ENCODE peak calls at places on chromosomes 6 and 20, in nine cellular contexts. B is body of pancreas; G is astrocyte of the spinal cord; M is dorsolateral prefrontal cortex; L is CD8-positive, alpha-beta T cell; X is cardiac muscle cell; D is A549; V is PC-3; P is IMR-90. Y is an unnamed sample.

GRCh38 chr6:22756365-22756764 is 187.0 kb downstream of the HDGFL1 start:
- DNase-seq in B (no peak), G (peak), M (no peak), L (no peak), X (no peak), D (no peak), V (peak), P (peak), Y (no peak)

GRCh38 chr6:163828038-163828790 is 413.7 kb downstream of the QKI start:
- DNase-seq in B (no peak), G (no peak), M (no peak), L (no peak), X (no peak), D (no peak), V (no peak), P (peak), Y (peak)

GRCh38 chr6:154432533-154433476 is 76.2 kb upstream of the IPCEF1 start:
- DNase-seq in B (no peak), G (no peak), M (no peak), L (no peak), X (peak), D (no peak), V (no peak), P (no peak), Y (peak)

GRCh38 chr6:4491501-4492260 is 284.5 kb upstream of the CDYL start:
- DNase-seq in B (no peak), G (no peak), M (no peak), L (no peak), X (peak), D (no peak), V (peak), P (peak), Y (peak)

GRCh38 chr20:8144282-8145245 is 12.5 kb downstream of the PLCB1 start:
- DNase-seq in B (no peak), G (peak), M (no peak), L (no peak), X (peak), D (no peak), V (peak), P (peak), Y (peak)

GRCh38 chr6:89536230-89536629 is 102.3 kb downstream of the LYRM2 start:
- DNase-seq in B (no peak), G (no peak), M (no peak), L (no peak), X (no peak), D (no peak), V (no peak), P (no peak), Y (no peak)

GRCh38 chr6:9520417-9521151 is 894.3 kb downstream of the TFAP2A start:
- DNase-seq in B (no peak), G (peak), M (no peak), L (no peak), X (peak), D (no peak), V (peak), P (peak), Y (peak)

GRCh38 chr6:84860954-84861353 is 96.6 kb upstream of the TBX18 start:
- DNase-seq in B (no peak), G (no peak), M (no peak), L (no peak), X (no peak), D (no peak), V (peak), P (no peak), Y (peak)

GRCh38 chr6:3884007-3884745 is 35.0 kb downstream of the FAM50B start:
- DNase-seq in B (no peak), G (peak), M (no peak), L (no peak), X (peak), D (peak), V (peak), P (peak), Y (peak)

GRCh38 chr20:13995086-13995665 is at the start of gene MACROD2:
- DNase-seq in B (peak), G (peak), M (peak), L (peak), X (peak), D (peak), V (peak), P (peak), Y (peak)

GRCh38 chr6:80197474-80197873 is 91.0 kb downstream of the BCKDHB start:
- DNase-seq in B (no peak), G (no peak), M (no peak), L (no peak), X (peak), D (no peak), V (no peak), P (peak), Y (peak)

GRCh38 chr6:84255641-84256040 is 28.2 kb upstream of the CEP162 start:
- DNase-seq in B (no peak), G (no peak), M (no peak), L (no peak), X (no peak), D (no peak), V (no peak), P (no peak), Y (no peak)

GRCh38 chr6:42177514-42178364 is 4.6 kb downstream of the GUCA1A start:
- DNase-seq in B (no peak), G (no peak), M (no peak), L (no peak), X (no peak), D (no peak), V (no peak), P (no peak), Y (no peak)
- H3K4me3 ChIP-seq in B (no peak), G (peak), M (no peak), L (no peak), X (peak), D (no peak), V (no peak), P (no peak), Y (no peak)

GRCh38 chr6:48068326-48069191 is 42.4 kb downstream of the PTCHD4 start:
- DNase-seq in B (no peak), G (no peak), M (no peak), L (no peak), X (no peak), D (peak), V (no peak), P (no peak), Y (peak)
- H3K4me3 ChIP-seq in B (no peak), G (peak), M (peak), L (no peak), X (peak), D (peak), V (no peak), P (peak), Y (peak)

DNA sequence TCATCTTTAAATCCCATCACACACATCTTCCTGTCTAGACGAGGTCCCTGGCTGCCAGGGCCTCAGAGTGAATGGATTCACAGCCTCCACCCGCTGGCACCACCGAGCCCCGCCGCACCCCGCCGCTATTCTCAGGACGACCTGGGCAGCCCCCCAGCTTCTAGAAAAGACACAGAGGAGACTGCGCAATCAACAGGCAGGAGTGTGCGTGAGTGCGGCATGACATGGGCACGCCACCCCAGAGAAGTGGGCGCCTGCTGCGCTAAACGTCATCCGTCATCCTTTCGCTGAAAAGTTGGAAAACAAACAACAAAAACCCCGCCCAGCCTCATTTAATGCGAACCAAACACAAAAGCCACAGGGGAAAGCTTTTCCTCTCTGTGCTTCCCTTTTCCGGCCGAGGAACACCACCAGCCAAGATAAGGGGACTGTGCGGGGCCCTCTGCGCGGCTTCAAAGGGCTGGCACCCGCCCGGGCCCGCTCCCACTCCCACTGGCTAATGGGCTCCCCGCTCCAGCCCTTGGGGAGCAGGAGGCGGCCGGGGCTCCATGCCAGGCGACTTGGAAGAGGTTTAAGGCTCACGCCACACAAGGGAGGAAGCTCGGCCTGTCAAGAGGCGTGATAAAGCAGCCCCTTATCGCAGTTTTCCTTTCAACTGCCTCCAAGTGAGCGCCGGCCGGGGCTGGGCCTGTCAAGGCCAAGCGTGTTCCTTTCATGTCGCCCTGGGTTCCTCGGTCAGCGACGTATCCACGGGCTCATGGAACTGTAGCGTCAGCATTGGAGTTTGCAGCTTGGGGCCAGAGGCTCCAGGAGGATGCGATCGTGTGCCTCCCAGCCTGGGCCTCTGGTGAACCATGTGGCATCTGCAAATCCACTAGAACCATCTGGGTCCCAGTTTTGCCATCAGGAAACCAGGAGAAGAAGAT is 50.1 kb downstream of the NFATC2 start:
- DNase-seq in B (peak), G (peak), M (no peak), L (no peak), X (peak), D (no peak), V (no peak), P (no peak), Y (no peak)
- H3K4me3 ChIP-seq in B (no peak), G (no peak), M (no peak), L (no peak), X (no peak), D (no peak), V (no peak), P (no peak), Y (no peak)

DNA sequence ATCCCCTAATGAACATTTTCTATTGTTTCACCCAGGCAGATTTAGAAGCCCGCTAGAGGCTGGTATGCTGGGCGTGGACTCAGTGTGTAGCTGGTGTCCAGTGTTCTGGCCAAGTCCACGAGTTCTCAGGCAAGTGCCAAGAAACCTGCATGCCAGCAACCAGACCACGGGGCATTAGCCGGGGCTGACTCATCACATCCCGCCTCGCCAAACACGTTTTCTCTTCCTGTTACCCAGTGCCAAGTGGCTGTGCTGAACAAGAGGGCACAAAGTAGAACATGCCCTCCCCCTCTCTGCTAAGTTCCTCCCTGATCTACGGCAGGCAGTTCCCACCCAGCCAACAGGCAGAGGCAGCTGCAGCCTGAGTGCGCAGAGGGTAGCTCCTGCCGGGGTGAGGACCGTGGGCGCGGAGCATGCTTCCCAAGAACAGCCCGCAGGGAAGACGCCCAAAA is 29.6 kb downstream of the RAMACL start:
- DNase-seq in B (peak), G (peak), M (peak), L (no peak), X (peak), D (peak), V (peak), P (peak), Y (peak)
- H3K4me3 ChIP-seq in B (no peak), G (no peak), M (peak), L (no peak), X (no peak), D (no peak), V (peak), P (no peak), Y (no peak)

DNA sequence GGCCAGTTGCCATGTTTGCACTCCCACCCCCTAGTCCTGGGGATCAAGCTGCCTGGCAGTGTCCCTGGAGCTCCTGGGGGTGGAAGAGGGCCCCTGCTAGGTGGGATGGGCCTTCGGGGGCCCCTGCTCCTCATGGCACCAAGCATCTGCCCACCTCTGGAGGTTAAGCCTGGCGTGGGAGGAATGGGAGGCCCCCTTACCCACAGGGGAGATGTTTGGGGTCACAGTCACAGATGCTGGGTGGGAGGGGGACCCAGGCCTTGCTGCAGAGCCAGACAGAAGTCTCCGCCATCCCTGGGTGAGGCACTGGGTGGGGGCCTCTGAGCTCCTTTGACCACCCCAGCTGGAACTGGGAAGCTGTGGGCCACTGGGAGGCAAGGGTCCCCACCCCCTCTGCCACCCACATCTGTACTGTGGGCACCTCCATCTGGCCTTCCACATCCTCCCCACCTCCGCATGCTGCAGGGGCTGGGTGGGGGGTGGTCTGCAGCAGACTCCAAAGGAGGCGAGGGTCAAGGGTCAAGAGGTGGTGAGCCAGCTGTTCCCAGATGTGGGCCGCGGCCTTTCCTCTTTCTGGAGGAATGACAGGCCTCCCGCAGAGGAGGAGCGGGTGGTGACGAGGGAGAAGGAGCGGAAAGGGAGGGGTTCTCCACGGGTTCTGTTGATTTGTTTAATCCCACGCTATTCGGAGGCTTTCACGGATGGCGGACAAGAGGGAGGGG is 41.5 kb downstream of the YTHDF1 start:
- DNase-seq in B (no peak), G (no peak), M (no peak), L (no peak), X (no peak), D (no peak), V (no peak), P (no peak), Y (no peak)
- H3K4me3 ChIP-seq in B (no peak), G (no peak), M (peak), L (no peak), X (no peak), D (peak), V (no peak), P (no peak), Y (no peak)

GRCh38 chr20:54173653-54174451 is at the start of gene CYP24A1:
- DNase-seq in B (no peak), G (no peak), M (no peak), L (no peak), X (peak), D (peak), V (peak), P (no peak), Y (no peak)
- H3K4me3 ChIP-seq in B (no peak), G (no peak), M (no peak), L (peak), X (peak), D (peak), V (peak), P (no peak), Y (no peak)

Y was measured in fibroblast of mammary gland.